ENCODE peak calls at places on chromosomes 12 and 14, in ten cellular contexts. V is GM12878, M is K562, G is endothelial cell of umbilical vein, X is IMR-90, D is stomach, O is ovary, Z is tibial nerve, E is Peyer's patch, N is spleen. F is an unnamed sample. For H3K27me3, the result is how much of the 10 kb centered on the place peaks cover.

GRCh38 chr12:54337280-54337842 is 12.4 kb downstream of the COPZ1 start:
- DNase-seq in M (peak), V (no peak), E (no peak), O (no peak), Z (no peak), G (no peak), X (no peak), D (no peak), N (no peak), F (no peak)

GRCh38 chr14:62409909-62410308 is 635.3 kb downstream of the KCNH5 start:
- DNase-seq in E (no peak), Z (no peak), G (no peak), M (no peak), V (no peak), X (peak), D (no peak), N (no peak), O (no peak), F (no peak)

GRCh38 chr12:31019561-31020308 is 53.9 kb upstream of the DDX11 start:
- DNase-seq in G (no peak), X (no peak), D (peak), V (no peak), M (no peak), Z (no peak), E (no peak), N (peak), O (no peak), F (no peak)

GRCh38 chr12:15497621-15498285 is 175.4 kb downstream of the PTPRO start:
- DNase-seq in M (no peak), Z (no peak), D (no peak), O (no peak), N (no peak), G (no peak), X (no peak), E (no peak), V (no peak), F (no peak)

GRCh38 chr12:119695034-119695433 is 27.1 kb downstream of the PRKAB1 start:
- DNase-seq in G (no peak), V (no peak), O (no peak), D (no peak), Z (no peak), N (no peak), E (no peak), X (no peak), M (peak), F (no peak)

GRCh38 chr14:54653764-54654469 is 87.0 kb downstream of the SAMD4A start:
- DNase-seq in D (no peak), X (peak), M (no peak), O (no peak), V (no peak), G (peak), E (no peak), N (peak), Z (peak), F (no peak)

GRCh38 chr12:109477185-109477962 is at the start of the genes KCTD10 and UBE3B:
- DNase-seq in Z (peak), D (peak), E (peak), X (peak), V (peak), G (peak), N (peak), O (peak), M (peak), F (peak)

GRCh38 chr12:79782197-79782890 is 91.6 kb upstream of the PAWR start:
- DNase-seq in G (peak), D (no peak), X (peak), V (no peak), E (no peak), M (no peak), O (no peak), Z (no peak), N (no peak), F (no peak)

GRCh38 chr12:57268264-57268663 is 17.3 kb upstream of the STAC3 start:
- DNase-seq in E (no peak), G (no peak), M (no peak), N (no peak), D (no peak), V (no peak), Z (no peak), X (peak), O (no peak), F (no peak)

GRCh38 chr12:101700299-101700820 is 2.9 kb downstream of the CHPT1 start:
- DNase-seq in V (no peak), E (no peak), D (no peak), X (no peak), Z (no peak), M (peak), G (no peak), O (no peak), N (no peak), F (no peak)

GRCh38 chr12:3885179-3886094 is 12.2 kb upstream of the PARP11 start:
- DNase-seq in M (no peak), O (peak), N (no peak), X (peak), Z (peak), V (no peak), G (peak), E (no peak), D (no peak), F (no peak)

GRCh38 chr12:59193476-59194050 is 273.3 kb upstream of the LRIG3 start:
- DNase-seq in O (no peak), Z (no peak), X (no peak), E (no peak), V (no peak), M (no peak), G (no peak), D (no peak), N (no peak), F (no peak)

GRCh38 chr14:77245820-77246219 is 25.2 kb downstream of the NGB start:
- DNase-seq in D (no peak), O (no peak), N (no peak), V (no peak), G (no peak), E (no peak), X (no peak), M (no peak), Z (no peak), F (no peak)

GRCh38 chr14:65425885-65426284 is 13.4 kb downstream of the FUT8 start:
- DNase-seq in Z (no peak), E (no peak), O (no peak), X (no peak), G (no peak), V (peak), M (no peak), N (no peak), D (no peak), F (no peak)

GRCh38 chr14:100028990-100029677 is 36.1 kb upstream of the EVL start:
- DNase-seq in G (no peak), M (no peak), N (no peak), Z (no peak), E (no peak), D (no peak), V (no peak), X (peak), O (no peak), F (no peak)

GRCh38 chr12:1691123-1692007 is 495 bp downstream of the ADIPOR2 start:
- DNase-seq in E (no peak), Z (peak), M (peak), O (no peak), N (peak), X (no peak), V (no peak), D (peak), G (peak), F (no peak)

DNA sequence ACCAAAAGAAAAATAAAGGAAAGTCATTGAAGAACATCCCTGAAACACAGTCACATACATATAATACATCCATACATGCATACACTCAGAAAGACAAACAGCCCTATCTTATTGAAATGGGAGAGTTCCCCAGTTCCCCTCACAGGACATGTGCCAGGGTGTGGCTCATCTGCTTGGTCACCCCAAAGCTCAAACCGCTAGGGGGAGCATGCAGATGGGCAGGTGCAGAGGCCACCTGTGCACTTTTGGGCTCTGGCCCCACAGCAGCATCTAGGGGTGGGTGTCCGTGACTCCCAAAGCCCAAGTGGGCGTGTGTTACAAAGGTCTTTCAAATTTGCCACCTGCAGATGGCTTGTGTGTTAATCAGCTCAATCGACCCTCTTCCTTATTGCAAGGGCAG is 75.2 kb downstream of the CMAS start:
- DNase-seq in Z (no peak), M (no peak), G (no peak), X (no peak), N (no peak), O (no peak), D (no peak), V (no peak), E (no peak), F (no peak)
- TF ChIP-seq CTCF in Z (no peak), M (peak), G (peak), X (no peak), N (peak), O (no peak), D (no peak), V (peak), E (no peak), F (no peak)

DNA sequence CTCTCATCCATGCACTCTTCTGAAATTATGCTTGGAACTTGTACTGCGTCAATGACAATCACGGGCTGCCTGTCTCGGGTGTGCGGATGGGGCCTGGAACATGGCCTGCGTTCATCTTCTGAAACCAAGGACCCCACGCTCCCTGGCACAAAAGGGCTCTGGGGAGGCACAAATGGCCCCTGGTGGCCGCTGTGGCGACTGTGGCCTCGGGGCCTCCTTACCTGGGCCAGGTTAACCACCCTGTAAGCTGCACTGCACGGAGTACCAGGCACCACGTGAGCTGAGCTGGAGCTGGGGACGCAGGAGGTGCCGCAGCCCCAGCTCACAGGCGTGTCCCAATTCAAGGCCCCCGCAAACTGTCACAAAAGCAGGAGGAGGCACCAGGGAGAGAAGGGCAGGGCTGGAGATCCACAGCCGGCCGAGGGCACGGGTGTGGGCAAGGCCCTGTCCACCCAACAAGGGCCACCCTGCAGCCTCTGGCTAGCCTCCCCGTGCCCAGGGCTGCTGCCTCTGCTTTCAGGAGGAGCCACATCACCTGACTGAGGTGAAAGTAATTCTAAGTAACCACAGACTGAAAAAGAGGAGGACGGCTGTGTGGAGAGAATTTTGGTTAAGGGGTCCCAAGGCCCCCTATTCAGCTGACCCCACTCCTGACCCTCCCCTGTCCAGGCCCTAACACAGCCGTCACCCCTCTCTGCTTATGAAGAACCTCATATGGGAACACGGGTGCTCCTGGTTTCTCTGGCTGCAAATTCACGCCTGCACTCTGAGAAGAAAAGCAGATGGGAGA is 61.1 kb upstream of the GALNT9 start:
- DNase-seq in M (no peak), Z (no peak), N (peak), V (no peak), E (peak), O (no peak), D (no peak), G (no peak), X (no peak), F (no peak)
- TF ChIP-seq POLR2A in M (no peak), Z (no peak), N (no peak), V (no peak), E (no peak), O (no peak), D (no peak), G (no peak), X (no peak), F (no peak)

GRCh38 chr12:65655074-65655493 is 169.2 kb upstream of the HMGA2 start:
- DNase-seq in D (no peak), V (no peak), Z (no peak), N (no peak), O (no peak), X (peak), M (peak), G (peak), E (no peak), F (no peak)
- H3K27me3 ChIP-seq in D (under half), V (under half), Z (under half), N (under half), O (under half), X (under half), M (under half), G (under half), E (under half), F (under half)

DNA sequence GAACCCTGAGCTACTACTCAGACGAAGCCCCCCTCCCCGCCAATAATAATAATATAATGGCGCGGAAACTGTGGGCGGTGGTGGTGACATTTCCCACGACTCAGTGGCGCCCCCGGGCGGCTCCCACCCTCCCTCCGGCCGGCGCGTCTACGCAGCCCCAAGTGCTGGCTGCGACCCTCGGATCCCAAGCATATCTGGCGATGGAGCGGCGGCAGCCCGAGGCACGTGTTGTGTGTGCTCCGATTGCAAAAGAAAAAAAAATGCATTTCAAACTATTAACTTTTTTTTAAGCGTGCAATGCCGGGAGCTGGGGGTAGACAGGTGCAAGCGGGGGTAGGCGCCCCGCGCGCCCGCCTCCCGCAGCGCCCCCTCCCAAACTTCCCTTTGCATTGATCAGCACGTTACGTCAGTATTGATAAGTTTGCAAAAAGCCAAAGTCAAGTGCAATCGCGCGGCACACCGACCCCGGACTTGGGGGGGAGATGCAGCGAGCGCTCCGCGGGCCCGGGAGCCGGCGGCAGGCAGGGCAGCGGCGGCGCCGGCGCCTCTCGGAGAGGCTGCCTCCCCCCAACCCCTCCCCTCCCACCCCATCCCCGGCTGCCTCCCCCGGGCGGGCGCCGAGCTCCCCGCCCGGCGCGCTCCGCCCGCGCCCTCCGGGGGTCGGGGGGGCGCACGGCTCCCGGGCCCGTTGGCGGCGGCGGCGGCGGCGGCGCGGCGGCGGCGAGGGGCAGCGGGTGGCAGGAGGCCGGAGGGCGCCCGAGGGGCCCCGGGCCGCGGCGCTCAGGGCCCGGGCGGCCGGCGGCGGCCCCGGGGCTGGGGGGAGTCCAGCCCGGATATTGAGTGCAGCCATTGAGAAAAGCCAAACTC is 113.1 kb upstream of the MYL2 start:
- DNase-seq in E (no peak), O (no peak), Z (no peak), D (no peak), N (peak), M (no peak), V (no peak), X (no peak), G (no peak), F (no peak)
- TF ChIP-seq CTCF in E (no peak), O (no peak), Z (no peak), D (no peak), N (no peak), M (no peak), V (peak), X (no peak), G (no peak), F (no peak)